ENCODE peak calls at places on chromosomes 11 and 22, in six cellular contexts. A is neural progenitor cell, U is endothelial cell of umbilical vein, F is left lung, B is GM12878, I is dorsolateral prefrontal cortex. M is an unnamed sample.
A peak's percentile ranks its signal among the peaks of the same experiment; 100 is the strongest.

GRCh38 chr11:1050581-1051355 is 14.2 kb upstream of the MUC6 start:
- DNase-seq in I (peak; percentile 76), B (no peak), F (peak; percentile 92), U (peak; percentile 57), A (peak; percentile 80), M (no peak)

GRCh38 chr11:73645570-73645969 is 811 bp upstream of the PLEKHB1 start:
- DNase-seq in F (no peak), B (no peak), I (no peak), U (no peak), A (peak; percentile 34), M (no peak)

GRCh38 chr11:29129850-29130249 is 887.0 kb downstream of the KCNA4 start:
- DNase-seq in A (no peak), I (no peak), F (no peak), B (no peak), U (peak; percentile 18), M (no peak)

GRCh38 chr11:133928628-133929059 is 28.1 kb downstream of the IGSF9B start:
- DNase-seq in I (no peak), A (no peak), U (no peak), F (peak; percentile 43), B (no peak), M (no peak)

GRCh38 chr11:16184588-16184987 is 171.8 kb downstream of the SOX6 start:
- DNase-seq in F (no peak), B (no peak), U (peak; percentile 40), I (no peak), A (no peak), M (no peak)

GRCh38 chr22:18068991-18069390 is 8.8 kb upstream of the PEX26 start:
- DNase-seq in F (no peak), I (no peak), U (no peak), A (no peak), B (no peak), M (no peak)

GRCh38 chr11:61055776-61056175 is 46.5 kb upstream of the CD5 start:
- DNase-seq in U (no peak), A (no peak), I (no peak), B (no peak), F (no peak), M (no peak)

GRCh38 chr22:39010946-39011625 is 3.0 kb upstream of the APOBEC3C start:
- DNase-seq in U (no peak), F (no peak), A (no peak), B (no peak), I (no peak), M (no peak)

GRCh38 chr11:84212467-84213390 is 926.6 kb upstream of the CCDC90B start:
- DNase-seq in A (no peak), U (no peak), B (no peak), I (no peak), F (no peak), M (no peak)

GRCh38 chr11:123797065-123797940 is 8.8 kb downstream of the OR6M1 start:
- DNase-seq in A (no peak), F (no peak), I (no peak), B (no peak), U (no peak), M (no peak)

GRCh38 chr11:46700251-46701077 is at the start of the genes ARHGAP1 and ZNF408:
- DNase-seq in I (peak; percentile 99), B (peak; percentile 96), F (peak; percentile 99), U (peak; percentile 98), A (peak; percentile 99), M (peak; percentile 99)

GRCh38 chr22:49528420-49528720 is 299.3 kb downstream of the BRD1 start:
- DNase-seq in F (no peak), A (no peak), B (no peak), I (no peak), U (no peak), M (no peak)

GRCh38 chr11:19648321-19648720 is 64.3 kb upstream of the NAV2 start:
- DNase-seq in I (no peak), A (no peak), B (no peak), U (no peak), F (no peak), M (no peak)

GRCh38 chr11:119345685-119346084 is 820 bp downstream of the MFRP start:
- DNase-seq in B (no peak), F (no peak), I (no peak), U (no peak), A (no peak), M (no peak)
- H3K4me3 ChIP-seq in B (no peak overlapping the region), F (no peak overlapping the region), I (no peak overlapping the region), U (no peak overlapping the region), A (no peak overlapping the region), M (no peak overlapping the region)

DNA sequence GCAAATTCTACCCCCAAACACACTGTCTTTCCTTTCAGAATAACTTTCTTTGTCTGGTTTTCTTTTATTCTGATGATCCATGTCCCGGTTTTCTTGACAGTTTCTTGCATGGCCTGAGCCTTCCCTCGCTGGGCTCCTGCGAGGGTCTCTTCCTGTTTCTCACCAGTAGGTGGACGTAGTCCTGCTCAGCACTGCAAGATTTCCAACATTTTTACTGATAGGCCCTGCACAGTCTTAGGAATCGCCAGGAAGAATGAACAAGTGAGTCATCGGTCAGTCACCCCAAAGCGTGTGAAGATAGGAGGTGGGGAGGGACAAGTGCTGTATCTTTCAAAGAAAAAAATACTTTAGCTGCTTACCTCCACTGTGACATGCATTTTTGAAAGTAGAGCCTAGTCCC is 16.9 kb upstream of the KIRREL3 start:
- DNase-seq in B (no peak), F (no peak), A (peak; percentile 72), U (no peak), I (no peak), M (no peak)
- TF ChIP-seq CTCF in B (no peak), F (no peak), A (peak; percentile 67), U (no peak), I (no peak), M (no peak)

GRCh38 chr11:17314904-17315426 is 36.6 kb upstream of the NCR3LG1 start:
- DNase-seq in B (no peak), A (no peak), U (no peak), F (no peak), I (no peak), M (no peak)
- H3K4me3 ChIP-seq in B (no peak overlapping the region), A (no peak overlapping the region), U (no peak overlapping the region), F (no peak overlapping the region), I (no peak overlapping the region), M (no peak overlapping the region)

GRCh38 chr11:76592961-76593360 is 77.6 kb downstream of the LRRC32 start:
- DNase-seq in F (no peak), B (no peak), A (no peak), U (no peak), I (no peak), M (no peak)
- TF ChIP-seq CTCF in F (no peak), B (no peak), A (no peak), U (no peak), I (no peak), M (no peak)

GRCh38 chr11:128733440-128734115 is 39.7 kb downstream of the FLI1 start:
- DNase-seq in A (peak; percentile 81), F (no peak), U (peak; percentile 37), I (no peak), B (no peak), M (no peak)
- H3K4me3 ChIP-seq in A (peak overlapping the region; percentile 30), F (no peak overlapping the region), U (no peak overlapping the region), I (no peak overlapping the region), B (peak overlapping the region; percentile 24), M (no peak overlapping the region)

GRCh38 chr11:14899087-14899363 is 7.0 kb upstream of the CYP2R1 start:
- DNase-seq in A (no peak), U (no peak), I (no peak), B (no peak), F (no peak), M (no peak)
- TF ChIP-seq CTCF in A (no peak), U (no peak), I (no peak), B (no peak), F (no peak), M (no peak)

M was measured in right atrium auricular region.